ENCODE peak calls at places on chromosomes 6 and 20, in ten cellular contexts. M is OCI-LY7, K is PC-3, O is left ventricle myocardium inferior, T is Panc1, A is right lobe of liver, S is colonic mucosa, N is HCT116, Y is heart right ventricle, J is MM.1S. I is an unnamed sample.

GRCh38 chr20:53899351-53900167 is 170.8 kb downstream of the BCAS1 start:
- DNase-seq in M (peak; percentile 93), K (peak; percentile 100), O (no peak), T (peak; percentile 87), A (no peak), S (peak; percentile 63), N (no peak), Y (no peak), J (peak; percentile 92), I (peak; percentile 90)

GRCh38 chr20:23136893-23137745 is 51.0 kb upstream of the CD93 start:
- DNase-seq in M (no peak), K (no peak), O (no peak), T (no peak), A (no peak), S (no peak), N (no peak), Y (no peak), J (no peak), I (peak; percentile 27)

GRCh38 chr6:135568366-135568765 is 70.8 kb upstream of the AHI1 start:
- DNase-seq in M (no peak), K (no peak), O (no peak), T (no peak), A (peak; percentile 35), S (no peak), N (no peak), Y (no peak), J (peak; percentile 66), I (no peak)

GRCh38 chr6:111417181-111417585 is 65.8 kb downstream of the REV3L start:
- DNase-seq in M (no peak), K (no peak), O (no peak), T (no peak), A (no peak), S (peak; percentile 25), N (no peak), Y (no peak), J (no peak), I (no peak)

GRCh38 chr6:33988121-33989015 is 157.5 kb downstream of the GRM4 start:
- DNase-seq in M (no peak), K (no peak), O (no peak), T (no peak), A (no peak), S (peak; percentile 72), N (no peak), Y (no peak), J (no peak), I (no peak)

GRCh38 chr6:152004036-152004566 is 196.6 kb downstream of the ESR1 start:
- DNase-seq in M (no peak), K (no peak), O (no peak), T (no peak), A (no peak), S (no peak), N (no peak), Y (no peak), J (peak; percentile 48), I (no peak)

GRCh38 chr6:14559754-14560527 is 442.4 kb downstream of the CD83 start:
- DNase-seq in M (no peak), K (peak; percentile 75), O (no peak), T (no peak), A (no peak), S (no peak), N (no peak), Y (no peak), J (no peak), I (no peak)

GRCh38 chr6:138499303-138499991 is at the start of gene NHSL1:
- DNase-seq in M (peak; percentile 89), K (no peak), O (no peak), T (no peak), A (no peak), S (peak; percentile 70), N (no peak), Y (no peak), J (no peak), I (no peak)

GRCh38 chr6:128508588-128509296 is 11.7 kb downstream of the PTPRK start:
- DNase-seq in M (no peak), K (peak; percentile 85), O (no peak), T (peak; percentile 82), A (no peak), S (no peak), N (peak; percentile 61), Y (no peak), J (no peak), I (no peak)

GRCh38 chr6:80523531-80523970 is 417.1 kb downstream of the BCKDHB start:
- DNase-seq in M (no peak), K (no peak), O (no peak), T (no peak), A (no peak), S (no peak), N (no peak), Y (peak; percentile 11), J (no peak), I (no peak)

GRCh38 chr20:49186535-49187329 is 1.4 kb downstream of the STAU1 start:
- DNase-seq in M (peak; percentile 64), K (peak; percentile 76), O (peak; percentile 29), T (peak; percentile 28), A (peak; percentile 59), S (peak; percentile 84), N (no peak), Y (no peak), J (peak; percentile 59), I (peak; percentile 79)

GRCh38 chr20:33664762-33665144 is 2.0 kb upstream of the ACTL10 start:
- DNase-seq in M (no peak), K (no peak), O (peak; percentile 7), T (no peak), A (no peak), S (no peak), N (no peak), Y (no peak), J (no peak), I (no peak)

GRCh38 chr6:144007779-144008500 is at the start of gene PLAGL1:
- DNase-seq in M (no peak), K (peak; percentile 70), O (peak; percentile 72), T (no peak), A (peak; percentile 58), S (peak; percentile 72), N (peak; percentile 38), Y (peak; percentile 77), J (no peak), I (peak; percentile 65)

GRCh38 chr6:153956807-153957206 is 82.2 kb upstream of the OPRM1 start:
- DNase-seq in M (no peak), K (no peak), O (no peak), T (no peak), A (no peak), S (no peak), N (no peak), Y (no peak), J (no peak), I (no peak)

GRCh38 chr20:50346372-50347347 is 156.0 kb downstream of the CEBPB start:
- DNase-seq in M (no peak), K (peak; percentile 86), O (peak; percentile 92), T (no peak), A (peak; percentile 81), S (peak; percentile 83), N (no peak), Y (peak; percentile 85), J (no peak), I (peak; percentile 60)

GRCh38 chr20:33583154-33583553 is 79.0 kb upstream of the C20orf144 start:
- DNase-seq in M (no peak), K (no peak), O (no peak), T (no peak), A (no peak), S (no peak), N (no peak), Y (no peak), J (no peak), I (no peak)

GRCh38 chr6:27168586-27169443 is 78.7 kb upstream of the PRSS16 start:
- DNase-seq in M (no peak), K (peak; percentile 87), O (no peak), T (no peak), A (no peak), S (no peak), N (no peak), Y (no peak), J (no peak), I (no peak)

GRCh38 chr20:45971675-45972499 is at the start of gene ZNF335:
- DNase-seq in M (peak; percentile 98), K (peak; percentile 95), O (peak; percentile 96), T (peak; percentile 85), A (peak; percentile 95), S (peak; percentile 94), N (peak; percentile 95), Y (peak; percentile 96), J (peak; percentile 95), I (peak; percentile 96)

GRCh38 chr6:75281643-75282042 is 2.9 kb downstream of the TMEM30A start:
- DNase-seq in M (no peak), K (no peak), O (no peak), T (no peak), A (no peak), S (no peak), N (no peak), Y (no peak), J (peak; percentile 35), I (no peak)
- H3K4me1 ChIP-seq in M (peaks cover 24% of the 10 kb centered on the region), K (peaks cover 40% of the 10 kb centered on the region), O (peaks cover 93% of the 10 kb centered on the region), T (peaks cover 29% of the 10 kb centered on the region), A (peaks cover 31% of the 10 kb centered on the region), S (no peaks in the 10 kb centered on the region), N (peaks cover 6% of the 10 kb centered on the region), Y (peaks cover 61% of the 10 kb centered on the region), J (peaks cover 13% of the 10 kb centered on the region), I (peaks cover 6% of the 10 kb centered on the region)

GRCh38 chr6:35589904-35590303 is 77.2 kb upstream of the TULP1 start:
- DNase-seq in M (no peak), K (no peak), O (no peak), T (no peak), A (no peak), S (peak; percentile 2), N (no peak), Y (no peak), J (no peak), I (no peak)
- H3K4me1 ChIP-seq in M (no peaks in the 10 kb centered on the region), K (peaks cover 8% of the 10 kb centered on the region), O (peaks cover 92% of the 10 kb centered on the region), T (no peaks in the 10 kb centered on the region), A (peaks cover 22% of the 10 kb centered on the region), S (no peaks in the 10 kb centered on the region), N (peaks cover 19% of the 10 kb centered on the region), Y (peaks cover 54% of the 10 kb centered on the region), J (no peaks in the 10 kb centered on the region), I (no peaks in the 10 kb centered on the region)

DNA sequence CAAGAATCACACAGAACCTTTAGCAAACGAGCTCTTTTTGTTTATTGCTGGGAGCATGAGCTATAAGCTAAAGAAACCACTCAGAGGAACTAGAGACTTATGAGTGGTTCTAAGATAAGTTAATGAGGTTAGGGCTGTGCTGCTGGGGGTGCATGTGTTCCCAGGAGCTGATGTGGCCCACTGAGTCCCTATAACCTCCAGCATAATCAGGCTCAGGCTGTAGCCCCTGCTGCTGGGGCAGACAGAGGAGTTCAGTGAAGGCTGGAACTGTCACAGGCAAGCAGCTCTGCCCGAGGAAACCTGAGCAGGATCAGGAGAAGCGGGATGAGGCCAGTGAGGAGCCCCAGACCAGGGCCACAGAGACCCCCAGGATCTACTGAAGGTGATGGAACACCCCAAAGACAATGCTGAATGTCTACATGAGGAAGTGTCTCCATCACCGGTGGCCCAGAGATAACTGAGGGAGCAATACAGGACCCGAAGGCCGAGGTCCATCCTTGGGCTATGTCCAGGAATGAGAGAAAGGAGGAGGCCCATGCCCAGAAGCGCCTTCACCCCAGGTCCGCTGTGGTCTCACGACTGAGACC is 17.3 kb downstream of the TUBB2B start:
- DNase-seq in M (no peak), K (no peak), O (no peak), T (no peak), A (no peak), S (no peak), N (no peak), Y (no peak), J (no peak), I (no peak)
- H3K4me1 ChIP-seq in M (peaks cover 13% of the 10 kb centered on the region), K (peaks cover 27% of the 10 kb centered on the region), O (no peaks in the 10 kb centered on the region), T (peaks cover 10% of the 10 kb centered on the region), A (no peaks in the 10 kb centered on the region), S (no peaks in the 10 kb centered on the region), N (peaks cover 12% of the 10 kb centered on the region), Y (no peaks in the 10 kb centered on the region), J (no peaks in the 10 kb centered on the region), I (no peaks in the 10 kb centered on the region)

GRCh38 chr20:58496429-58496769 is 18.8 kb downstream of the APCDD1L start:
- DNase-seq in M (no peak), K (no peak), O (no peak), T (no peak), A (no peak), S (no peak), N (no peak), Y (no peak), J (no peak), I (no peak)
- H3K4me1 ChIP-seq in M (peaks cover 6% of the 10 kb centered on the region), K (no peaks in the 10 kb centered on the region), O (no peaks in the 10 kb centered on the region), T (no peaks in the 10 kb centered on the region), A (no peaks in the 10 kb centered on the region), S (no peaks in the 10 kb centered on the region), N (no peaks in the 10 kb centered on the region), Y (no peaks in the 10 kb centered on the region), J (no peaks in the 10 kb centered on the region), I (no peaks in the 10 kb centered on the region)